ENCODE peak calls at places on chromosomes 3 and 15, in five cellular contexts. X is activated T-helper 1 cell treated with anti-CD3 and anti-CD28 coated beads, Interleukin-2, amount 50 U/mL, for 16 hours; G is natural killer cell; U is anterior cingulate cortex; K is neural crest cell. T is an unnamed sample.
A peak's percentile ranks its signal among the peaks of the same experiment; 100 is the strongest.

GRCh38 chr15:60350121-60350520 is 47.7 kb downstream of the ANXA2 start:
- DNase-seq in X (no peak), G (no peak), U (no peak), K (no peak), T (no peak)

GRCh38 chr3:148737104-148737525 is 39.4 kb downstream of the AGTR1 start:
- DNase-seq in X (no peak), G (no peak), U (no peak), K (no peak), T (no peak)

GRCh38 chr15:33149919-33150318 is 44.6 kb downstream of the FMN1 start:
- DNase-seq in X (no peak), G (no peak), U (no peak), K (no peak), T (no peak)

GRCh38 chr15:68578175-68578959 is 426 bp upstream of the CORO2B start:
- DNase-seq in X (no peak), G (peak; percentile 21), U (no peak), K (peak; percentile 74), T (peak; percentile 77)

GRCh38 chr3:143430582-143430981 is 311.0 kb downstream of the CHST2 start:
- DNase-seq in X (no peak), G (no peak), U (no peak), K (no peak), T (no peak)

GRCh38 chr3:140128217-140129137 is 193.5 kb downstream of the CLSTN2 start:
- DNase-seq in X (no peak), G (no peak), U (no peak), K (peak; percentile 8), T (peak; percentile 75)

GRCh38 chr15:41917767-41918430 is 24.0 kb upstream of the SPTBN5 start:
- DNase-seq in X (no peak), G (no peak), U (no peak), K (no peak), T (peak; percentile 65)

GRCh38 chr15:38690737-38691332 is 126.2 kb upstream of the RASGRP1 start:
- DNase-seq in X (peak; percentile 64), G (peak; percentile 70), U (no peak), K (peak; percentile 82), T (peak; percentile 88)

GRCh38 chr3:111277226-111277625 is 205.6 kb downstream of the NECTIN3 start:
- DNase-seq in X (no peak), G (no peak), U (no peak), K (no peak), T (peak; percentile 74)

GRCh38 chr15:63986751-63987341 is 59.4 kb downstream of the DAPK2 start:
- DNase-seq in X (no peak), G (no peak), U (no peak), K (no peak), T (peak; percentile 41)

GRCh38 chr3:78791745-78792144 is 976.1 kb downstream of the ROBO1 start:
- DNase-seq in X (no peak), G (no peak), U (no peak), K (no peak), T (no peak)

GRCh38 chr3:99473321-99473751 is 165.1 kb upstream of the COL8A1 start:
- DNase-seq in X (no peak), G (no peak), U (no peak), K (no peak), T (no peak)

GRCh38 chr3:58256511-58256910 is 18.9 kb downstream of the ABHD6 start:
- DNase-seq in X (no peak), G (no peak), U (no peak), K (no peak), T (no peak)

GRCh38 chr3:25783661-25784512 is 644 bp upstream of the NGLY1 start:
- DNase-seq in X (no peak), G (no peak), U (no peak), K (peak; percentile 61), T (no peak)

GRCh38 chr3:56890448-56891083 is 88.8 kb upstream of the ARHGEF3 start:
- DNase-seq in X (no peak), G (no peak), U (no peak), K (no peak), T (no peak)

GRCh38 chr3:192130534-192131132 is 596.7 kb downstream of the FGF12 start:
- DNase-seq in X (no peak), G (no peak), U (no peak), K (peak; percentile 42), T (peak; percentile 75)

GRCh38 chr3:141274411-141275031 is 42.9 kb downstream of the PXYLP1 start:
- DNase-seq in X (no peak), G (no peak), U (no peak), K (no peak), T (no peak)

GRCh38 chr3:10468611-10469354 is 36.6 kb downstream of the ATP2B2 start:
- DNase-seq in X (no peak), G (no peak), U (no peak), K (no peak), T (no peak)

GRCh38 chr3:149020196-149020838 is 29.0 kb downstream of the GYG1 start:
- DNase-seq in X (no peak), G (no peak), U (no peak), K (no peak), T (no peak)

GRCh38 chr3:197093871-197094270 is 64.3 kb upstream of the MELTF start:
- DNase-seq in X (no peak), G (no peak), U (no peak), K (no peak), T (no peak)

GRCh38 chr15:62625421-62626033 is 417.0 kb upstream of the TPM1 start:
- DNase-seq in X (no peak), G (no peak), U (no peak), K (no peak), T (no peak)